ENCODE peak calls at places on chromosomes 6 and 20, in nine cellular contexts. One of them, this sample, is unnamed.

GRCh38 chr6:20791932-20792331 is 257.7 kb downstream of the CDKAL1 start:
- DNase-seq in cardiac muscle cell: no peak
- DNase-seq in fibroblast of pulmonary artery: no peak
- DNase-seq in HepG2: no peak
- DNase-seq in mammary epithelial cell: no peak
- DNase-seq in HCT116: no peak
- DNase-seq in choroid plexus epithelial cell: peak; percentile 36
- DNase-seq in A673: peak; percentile 48
- DNase-seq in fibroblast of lung: peak; percentile 39
- DNase-seq in this sample: peak; percentile 27

GRCh38 chr6:66226099-66226498 is 519.1 kb upstream of the EYS start:
- DNase-seq in HCT116: no peak
- DNase-seq in mammary epithelial cell: no peak
- DNase-seq in HepG2: no peak
- DNase-seq in A673: peak; percentile 3
- DNase-seq in fibroblast of pulmonary artery: no peak
- DNase-seq in choroid plexus epithelial cell: no peak
- DNase-seq in cardiac muscle cell: no peak
- DNase-seq in fibroblast of lung: peak; percentile 63
- DNase-seq in this sample: no peak

GRCh38 chr6:71190809-71191208 is 97.8 kb upstream of the OGFRL1 start:
- DNase-seq in HCT116: no peak
- DNase-seq in fibroblast of lung: peak; percentile 66
- DNase-seq in choroid plexus epithelial cell: peak; percentile 72
- DNase-seq in cardiac muscle cell: peak; percentile 65
- DNase-seq in mammary epithelial cell: peak; percentile 5
- DNase-seq in HepG2: peak; percentile 11
- DNase-seq in A673: peak; percentile 64
- DNase-seq in fibroblast of pulmonary artery: peak; percentile 71
- DNase-seq in this sample: peak; percentile 76

GRCh38 chr6:69349776-69350175 is 447.0 kb downstream of the LMBRD1 start:
- DNase-seq in HCT116: no peak
- DNase-seq in fibroblast of lung: peak; percentile 42
- DNase-seq in cardiac muscle cell: no peak
- DNase-seq in fibroblast of pulmonary artery: no peak
- DNase-seq in HepG2: no peak
- DNase-seq in mammary epithelial cell: no peak
- DNase-seq in choroid plexus epithelial cell: no peak
- DNase-seq in A673: no peak
- DNase-seq in this sample: no peak

GRCh38 chr6:138765896-138766487 is 7.6 kb upstream of the CCDC28A start:
- DNase-seq in A673: peak; percentile 61
- DNase-seq in HepG2: peak; percentile 48
- DNase-seq in cardiac muscle cell: peak; percentile 67
- DNase-seq in choroid plexus epithelial cell: peak; percentile 73
- DNase-seq in mammary epithelial cell: peak; percentile 20
- DNase-seq in fibroblast of pulmonary artery: peak; percentile 72
- DNase-seq in fibroblast of lung: peak; percentile 70
- DNase-seq in HCT116: peak; percentile 29
- DNase-seq in this sample: peak; percentile 66

GRCh38 chr20:1335961-1336698 is 7.2 kb upstream of the SDCBP2 start:
- DNase-seq in A673: no peak
- DNase-seq in fibroblast of pulmonary artery: no peak
- DNase-seq in cardiac muscle cell: no peak
- DNase-seq in HepG2: no peak
- DNase-seq in mammary epithelial cell: no peak
- DNase-seq in fibroblast of lung: no peak
- DNase-seq in HCT116: no peak
- DNase-seq in choroid plexus epithelial cell: no peak
- DNase-seq in this sample: no peak

GRCh38 chr20:47293524-47294157 is 62.9 kb downstream of the ZMYND8 start:
- DNase-seq in A673: peak; percentile 33
- DNase-seq in HepG2: no peak
- DNase-seq in fibroblast of pulmonary artery: no peak
- DNase-seq in fibroblast of lung: no peak
- DNase-seq in HCT116: no peak
- DNase-seq in mammary epithelial cell: no peak
- DNase-seq in cardiac muscle cell: no peak
- DNase-seq in choroid plexus epithelial cell: no peak
- DNase-seq in this sample: no peak

GRCh38 chr20:23228912-23229311 is 121.7 kb upstream of the NXT1 start:
- DNase-seq in choroid plexus epithelial cell: peak; percentile 88
- DNase-seq in fibroblast of lung: peak; percentile 94
- DNase-seq in HCT116: no peak
- DNase-seq in mammary epithelial cell: peak; percentile 28
- DNase-seq in A673: no peak
- DNase-seq in HepG2: no peak
- DNase-seq in cardiac muscle cell: peak; percentile 78
- DNase-seq in fibroblast of pulmonary artery: peak; percentile 86
- DNase-seq in this sample: peak; percentile 83

GRCh38 chr6:165562421-165563090 is 100.5 kb downstream of the PDE10A start:
- DNase-seq in choroid plexus epithelial cell: peak; percentile 48
- DNase-seq in fibroblast of pulmonary artery: no peak
- DNase-seq in cardiac muscle cell: peak; percentile 22
- DNase-seq in A673: peak; percentile 5
- DNase-seq in HepG2: no peak
- DNase-seq in mammary epithelial cell: no peak
- DNase-seq in fibroblast of lung: no peak
- DNase-seq in HCT116: no peak
- DNase-seq in this sample: peak; percentile 62

GRCh38 chr6:160992323-160993314 is 1.1 kb downstream of the MAP3K4 start:
- DNase-seq in cardiac muscle cell: peak; percentile 81
- DNase-seq in fibroblast of pulmonary artery: peak; percentile 76
- DNase-seq in HCT116: peak; percentile 42
- DNase-seq in choroid plexus epithelial cell: peak; percentile 86
- DNase-seq in fibroblast of lung: peak; percentile 84
- DNase-seq in HepG2: peak; percentile 79
- DNase-seq in mammary epithelial cell: peak; percentile 65
- DNase-seq in A673: peak; percentile 79
- DNase-seq in this sample: peak; percentile 78

GRCh38 chr6:55833284-55833683 is 42.1 kb downstream of the BMP5 start:
- DNase-seq in mammary epithelial cell: no peak
- DNase-seq in HepG2: no peak
- DNase-seq in cardiac muscle cell: no peak
- DNase-seq in fibroblast of pulmonary artery: no peak
- DNase-seq in A673: no peak
- DNase-seq in choroid plexus epithelial cell: no peak
- DNase-seq in fibroblast of lung: no peak
- DNase-seq in HCT116: no peak
- DNase-seq in this sample: no peak

GRCh38 chr20:38147751-38148150 is 17.3 kb downstream of the TGM2 start:
- DNase-seq in mammary epithelial cell: no peak
- DNase-seq in cardiac muscle cell: no peak
- DNase-seq in choroid plexus epithelial cell: no peak
- DNase-seq in fibroblast of pulmonary artery: no peak
- DNase-seq in fibroblast of lung: no peak
- DNase-seq in HCT116: no peak
- DNase-seq in HepG2: no peak
- DNase-seq in A673: no peak
- DNase-seq in this sample: no peak

GRCh38 chr6:152380993-152381898 is 255.9 kb downstream of the SYNE1 start:
- DNase-seq in fibroblast of lung: peak; percentile 97
- DNase-seq in cardiac muscle cell: peak; percentile 95
- DNase-seq in HCT116: peak; percentile 73
- DNase-seq in A673: peak; percentile 80
- DNase-seq in mammary epithelial cell: peak; percentile 74
- DNase-seq in HepG2: peak; percentile 91
- DNase-seq in fibroblast of pulmonary artery: peak; percentile 96
- DNase-seq in choroid plexus epithelial cell: peak; percentile 98
- DNase-seq in this sample: peak; percentile 96

GRCh38 chr6:37072526-37072925 is 67.1 kb downstream of the FGD2 start:
- DNase-seq in fibroblast of lung: no peak
- DNase-seq in HCT116: no peak
- DNase-seq in HepG2: no peak
- DNase-seq in cardiac muscle cell: no peak
- DNase-seq in fibroblast of pulmonary artery: no peak
- DNase-seq in mammary epithelial cell: no peak
- DNase-seq in A673: no peak
- DNase-seq in choroid plexus epithelial cell: no peak
- DNase-seq in this sample: no peak

GRCh38 chr20:48995599-48995998 is 50.5 kb upstream of the CSE1L start:
- DNase-seq in choroid plexus epithelial cell: no peak
- DNase-seq in mammary epithelial cell: no peak
- DNase-seq in HCT116: no peak
- DNase-seq in cardiac muscle cell: no peak
- DNase-seq in HepG2: no peak
- DNase-seq in A673: no peak
- DNase-seq in fibroblast of lung: no peak
- DNase-seq in fibroblast of pulmonary artery: no peak
- DNase-seq in this sample: no peak

GRCh38 chr6:1310628-1311399 is 1.1 kb upstream of the FOXQ1 start:
- DNase-seq in mammary epithelial cell: peak; percentile 62
- DNase-seq in HepG2: peak; percentile 89
- DNase-seq in cardiac muscle cell: no peak
- DNase-seq in fibroblast of lung: no peak
- DNase-seq in fibroblast of pulmonary artery: no peak
- DNase-seq in HCT116: peak; percentile 16
- DNase-seq in choroid plexus epithelial cell: no peak
- DNase-seq in A673: no peak
- DNase-seq in this sample: no peak

GRCh38 chr20:10596726-10597125 is 77.1 kb downstream of the JAG1 start:
- DNase-seq in HCT116: no peak
- DNase-seq in fibroblast of lung: peak; percentile 94
- DNase-seq in HepG2: peak; percentile 91
- DNase-seq in mammary epithelial cell: peak; percentile 80
- DNase-seq in fibroblast of pulmonary artery: peak; percentile 87
- DNase-seq in cardiac muscle cell: peak; percentile 77
- DNase-seq in choroid plexus epithelial cell: peak; percentile 89
- DNase-seq in A673: peak; percentile 33
- DNase-seq in this sample: peak; percentile 90

GRCh38 chr6:6661684-6662083 is 73.2 kb downstream of the LY86 start:
- DNase-seq in HepG2: peak; percentile 56
- DNase-seq in HCT116: no peak
- DNase-seq in A673: peak; percentile 60
- DNase-seq in cardiac muscle cell: peak; percentile 91
- DNase-seq in fibroblast of lung: peak; percentile 58
- DNase-seq in choroid plexus epithelial cell: peak; percentile 54
- DNase-seq in mammary epithelial cell: peak; percentile 61
- DNase-seq in fibroblast of pulmonary artery: peak; percentile 93
- DNase-seq in this sample: peak; percentile 82

GRCh38 chr6:113458368-113459010 is 398.7 kb upstream of the MARCKS start:
- DNase-seq in A673: no peak
- DNase-seq in HCT116: no peak
- DNase-seq in mammary epithelial cell: no peak
- DNase-seq in fibroblast of pulmonary artery: peak; percentile 49
- DNase-seq in HepG2: no peak
- DNase-seq in cardiac muscle cell: peak; percentile 41
- DNase-seq in fibroblast of lung: no peak
- DNase-seq in choroid plexus epithelial cell: peak; percentile 71
- DNase-seq in this sample: peak; percentile 58

GRCh38 chr20:22667198-22667597 is 82.8 kb upstream of the FOXA2 start:
- DNase-seq in HepG2: no peak
- DNase-seq in fibroblast of lung: no peak
- DNase-seq in HCT116: no peak
- DNase-seq in choroid plexus epithelial cell: no peak
- DNase-seq in cardiac muscle cell: no peak
- DNase-seq in A673: no peak
- DNase-seq in fibroblast of pulmonary artery: no peak
- DNase-seq in mammary epithelial cell: no peak
- DNase-seq in this sample: no peak

GRCh38 chr6:30075987-30076311 is 380 bp upstream of the RNF39 start:
- DNase-seq in choroid plexus epithelial cell: no peak
- DNase-seq in HCT116: no peak
- DNase-seq in A673: no peak
- DNase-seq in fibroblast of lung: no peak
- DNase-seq in cardiac muscle cell: no peak
- DNase-seq in fibroblast of pulmonary artery: no peak
- DNase-seq in mammary epithelial cell: peak; percentile 90
- DNase-seq in HepG2: no peak
- DNase-seq in this sample: no peak
- H3K4me3 ChIP-seq in choroid plexus epithelial cell: no peak overlapping the region
- H3K4me3 ChIP-seq in HCT116: no peak overlapping the region
- H3K4me3 ChIP-seq in A673: no peak overlapping the region
- H3K4me3 ChIP-seq in fibroblast of lung: no peak overlapping the region
- H3K4me3 ChIP-seq in cardiac muscle cell: no peak overlapping the region
- H3K4me3 ChIP-seq in fibroblast of pulmonary artery: no peak overlapping the region
- H3K4me3 ChIP-seq in mammary epithelial cell: peak overlapping the region; percentile 74
- H3K4me3 ChIP-seq in HepG2: no peak overlapping the region
- H3K4me3 ChIP-seq in this sample: no peak overlapping the region

GRCh38 chr20:57583289-57584257 is 22.7 kb downstream of the PCK1 start:
- DNase-seq in fibroblast of pulmonary artery: no peak
- DNase-seq in fibroblast of lung: no peak
- DNase-seq in HCT116: no peak
- DNase-seq in mammary epithelial cell: no peak
- DNase-seq in HepG2: no peak
- DNase-seq in A673: no peak
- DNase-seq in cardiac muscle cell: no peak
- DNase-seq in choroid plexus epithelial cell: no peak
- DNase-seq in this sample: no peak
- TF ChIP-seq CTCF in fibroblast of pulmonary artery: no peak
- TF ChIP-seq CTCF in fibroblast of lung: no peak
- TF ChIP-seq CTCF in HCT116: no peak
- TF ChIP-seq CTCF in mammary epithelial cell: no peak
- TF ChIP-seq CTCF in HepG2: no peak
- TF ChIP-seq CTCF in A673: no peak
- TF ChIP-seq CTCF in cardiac muscle cell: no peak
- TF ChIP-seq CTCF in choroid plexus epithelial cell: no peak
- TF ChIP-seq CTCF in this sample: no peak

DNA sequence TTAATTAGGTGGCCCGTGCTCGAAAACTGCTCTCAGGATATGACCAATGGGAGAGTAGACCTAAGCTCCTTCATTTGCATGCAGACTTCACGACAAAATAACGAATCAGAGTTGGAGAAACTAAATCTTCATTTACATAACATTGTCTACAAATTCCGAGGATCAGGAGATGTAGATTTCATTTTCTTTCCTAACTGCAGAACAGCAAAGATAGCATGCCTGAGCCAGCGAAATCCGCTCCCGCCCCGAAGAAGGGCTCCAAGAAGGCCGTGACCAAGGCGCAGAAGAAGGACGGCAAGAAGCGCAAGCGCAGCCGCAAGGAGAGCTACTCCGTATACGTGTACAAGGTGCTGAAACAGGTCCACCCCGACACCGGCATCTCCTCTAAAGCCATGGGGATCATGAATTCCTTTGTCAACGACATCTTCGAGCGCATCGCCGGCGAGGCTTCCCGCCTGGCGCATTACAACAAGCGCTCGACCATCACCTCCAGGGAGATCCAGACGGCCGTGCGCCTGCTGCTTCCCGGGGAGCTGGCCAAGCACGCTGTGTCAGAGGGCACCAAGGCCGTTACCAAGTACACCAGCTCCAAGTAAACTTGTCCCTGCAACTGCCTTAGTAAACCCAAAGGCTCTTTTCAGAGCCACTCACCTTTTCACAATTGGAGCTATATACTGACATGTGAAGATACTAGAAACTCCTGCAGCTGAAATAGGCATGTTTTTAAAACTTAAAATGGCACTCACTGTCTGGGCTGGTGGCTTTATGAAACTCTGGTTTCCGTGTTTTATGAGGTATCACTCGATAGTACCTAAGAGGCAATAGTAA is 96.6 kb downstream of the HFE start:
- DNase-seq in A673: peak; percentile 83
- DNase-seq in fibroblast of lung: peak; percentile 95
- DNase-seq in HepG2: no peak
- DNase-seq in fibroblast of pulmonary artery: peak; percentile 94
- DNase-seq in mammary epithelial cell: peak; percentile 85
- DNase-seq in HCT116: no peak
- DNase-seq in cardiac muscle cell: peak; percentile 93
- DNase-seq in choroid plexus epithelial cell: peak; percentile 93
- DNase-seq in this sample: peak; percentile 94
- H3K4me3 ChIP-seq in A673: peak overlapping the region; percentile 33
- H3K4me3 ChIP-seq in fibroblast of lung: peak overlapping the region; percentile 63
- H3K4me3 ChIP-seq in HepG2: no peak overlapping the region
- H3K4me3 ChIP-seq in fibroblast of pulmonary artery: peak overlapping the region; percentile 56
- H3K4me3 ChIP-seq in mammary epithelial cell: peak overlapping the region; percentile 38
- H3K4me3 ChIP-seq in HCT116: no peak overlapping the region
- H3K4me3 ChIP-seq in cardiac muscle cell: peak overlapping the region; percentile 37
- H3K4me3 ChIP-seq in choroid plexus epithelial cell: peak overlapping the region; percentile 55
- H3K4me3 ChIP-seq in this sample: peak overlapping the region; percentile 38

GRCh38 chr20:5529331-5530142 is 212.8 kb upstream of the PROKR2 start:
- DNase-seq in fibroblast of pulmonary artery: peak; percentile 81
- DNase-seq in cardiac muscle cell: peak; percentile 84
- DNase-seq in HepG2: peak; percentile 84
- DNase-seq in HCT116: peak; percentile 47
- DNase-seq in A673: peak; percentile 88
- DNase-seq in choroid plexus epithelial cell: peak; percentile 87
- DNase-seq in fibroblast of lung: peak; percentile 68
- DNase-seq in mammary epithelial cell: peak; percentile 71
- DNase-seq in this sample: peak; percentile 83
- TF ChIP-seq CTCF in fibroblast of pulmonary artery: peak; percentile 90
- TF ChIP-seq CTCF in cardiac muscle cell: peak; percentile 96
- TF ChIP-seq CTCF in HepG2: peak; percentile 99
- TF ChIP-seq CTCF in HCT116: peak; percentile 94
- TF ChIP-seq CTCF in A673: peak; percentile 98
- TF ChIP-seq CTCF in choroid plexus epithelial cell: peak; percentile 97
- TF ChIP-seq CTCF in fibroblast of lung: peak; percentile 87
- TF ChIP-seq CTCF in mammary epithelial cell: peak; percentile 92
- TF ChIP-seq CTCF in this sample: peak; percentile 96

This sample was measured in cardiac fibroblast.